ENCODE peak calls at places on chromosomes 4 and X, in seven cellular contexts. Y, Z, J, M, V, U and T are unnamed samples.
A peak's percentile ranks its signal among the peaks of the same experiment; 100 is the strongest.

GRCh38 chrX:36534900-36535299 is 473.3 kb upstream of the FAM47C start:
- DNase-seq in Y (no peak), Z (no peak), J (no peak), M (peak; percentile 43), V (no peak), U (no peak), T (no peak)

GRCh38 chr4:147571021-147571770 is 46.0 kb upstream of the TMEM184C start:
- DNase-seq in Y (peak; percentile 44), Z (peak; percentile 57), J (no peak), M (no peak), V (no peak), U (no peak), T (no peak)

GRCh38 chrX:45479196-45479834 is 278.6 kb upstream of the DIPK2B start:
- DNase-seq in Y (peak; percentile 93), Z (peak; percentile 86), J (no peak), M (no peak), V (no peak), U (peak; percentile 51), T (no peak)

GRCh38 chr4:58265734-58266133 is 1155.5 kb upstream of the IGFBP7 start:
- DNase-seq in Y (no peak), Z (no peak), J (no peak), M (no peak), V (no peak), U (no peak), T (no peak)

GRCh38 chrX:42694260-42694815 is 83.6 kb downstream of the PPP1R2C start:
- DNase-seq in Y (no peak), Z (no peak), J (no peak), M (no peak), V (no peak), U (no peak), T (no peak)

GRCh38 chr4:51895816-51896408 is 53.0 kb downstream of the DCUN1D4 start:
- DNase-seq in Y (peak; percentile 67), Z (peak; percentile 85), J (no peak), M (peak; percentile 77), V (peak; percentile 90), U (peak; percentile 67), T (peak; percentile 63)

GRCh38 chr4:108834787-108835384 is 72.0 kb upstream of the ETNPPL start:
- DNase-seq in Y (peak; percentile 74), Z (peak; percentile 62), J (no peak), M (no peak), V (peak; percentile 40), U (peak; percentile 59), T (peak; percentile 50)

GRCh38 chr4:123444298-123444731 is 47.7 kb downstream of the SPRY1 start:
- DNase-seq in Y (peak; percentile 56), Z (peak; percentile 78), J (peak; percentile 43), M (peak; percentile 65), V (peak; percentile 94), U (no peak), T (peak; percentile 89)

GRCh38 chrX:19535481-19535880 is 20.2 kb upstream of the MAP3K15 start:
- DNase-seq in Y (peak; percentile 24), Z (peak; percentile 30), J (no peak), M (no peak), V (peak; percentile 27), U (peak; percentile 25), T (no peak)

GRCh38 chrX:110208092-110208491 is 109.8 kb downstream of the AMMECR1 start:
- DNase-seq in Y (no peak), Z (no peak), J (no peak), M (no peak), V (no peak), U (no peak), T (no peak)

GRCh38 chr4:54063737-54064316 is 578 bp downstream of the CHIC2 start:
- DNase-seq in Y (no peak), Z (peak; percentile 54), J (no peak), M (peak; percentile 36), V (peak; percentile 62), U (peak; percentile 48), T (peak; percentile 15)

GRCh38 chrX:119706616-119707015 is 13.6 kb upstream of the SEPTIN6 start:
- DNase-seq in Y (no peak), Z (no peak), J (no peak), M (no peak), V (no peak), U (no peak), T (no peak)

GRCh38 chrX:10769696-10770619 is 149.6 kb upstream of the MID1 start:
- DNase-seq in Y (peak; percentile 61), Z (peak; percentile 9), J (no peak), M (no peak), V (peak; percentile 37), U (no peak), T (peak; percentile 33)

GRCh38 chrX:2572740-2573139 is 72.0 kb upstream of the DHRSX start:
- DNase-seq in Y (no peak), Z (no peak), J (no peak), M (no peak), V (peak; percentile 43), U (peak; percentile 59), T (no peak)

GRCh38 chr4:113101669-113102068 is 52.2 kb downstream of the ANK2 start:
- DNase-seq in Y (peak; percentile 5), Z (peak; percentile 33), J (no peak), M (no peak), V (peak; percentile 47), U (peak; percentile 12), T (no peak)

DNA sequence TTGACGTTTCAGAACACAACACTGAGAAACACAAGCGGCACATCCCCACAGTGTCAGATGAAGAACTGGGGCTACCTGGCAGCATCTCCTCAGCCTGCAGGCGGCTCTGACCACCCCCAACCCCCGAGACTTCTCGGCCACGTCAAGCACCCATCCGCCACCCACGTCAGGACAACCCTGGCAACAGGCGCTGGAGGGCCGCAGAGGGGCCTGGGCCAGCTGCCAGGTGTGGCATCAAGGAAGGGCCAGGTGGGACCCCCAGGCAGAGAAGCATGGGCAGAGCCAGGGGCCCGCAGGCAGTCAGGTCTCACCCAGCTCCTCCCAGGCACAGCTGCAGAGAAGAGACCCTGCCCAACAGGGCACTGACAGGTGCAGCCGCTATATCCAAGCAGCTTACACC is 22.3 kb downstream of the GAK start:
- DNase-seq in Y (no peak), Z (no peak), J (no peak), M (no peak), V (no peak), U (no peak), T (no peak)
- H3K23ac ChIP-seq in Y (no peak overlapping the region), Z (no peak overlapping the region), J (no peak overlapping the region), M (no peak overlapping the region), V (no peak overlapping the region), U (no peak overlapping the region), T (no peak overlapping the region)

GRCh38 chr4:121176082-121176706 is 12.1 kb upstream of the TNIP3 start:
- DNase-seq in Y (no peak), Z (no peak), J (no peak), M (no peak), V (no peak), U (no peak), T (no peak)

GRCh38 chr4:121181493-121181892 is 17.4 kb upstream of the TNIP3 start:
- DNase-seq in Y (no peak), Z (no peak), J (no peak), M (no peak), V (no peak), U (no peak), T (no peak)

GRCh38 chr4:121182296-121182695 is 18.2 kb upstream of the TNIP3 start:
- DNase-seq in Y (peak; percentile 33), Z (peak; percentile 36), J (no peak), M (no peak), V (no peak), U (no peak), T (no peak)

GRCh38 chr4:121180558-121180957 is 16.4 kb upstream of the TNIP3 start:
- DNase-seq in Y (no peak), Z (no peak), J (no peak), M (no peak), V (no peak), U (no peak), T (no peak)

DNA sequence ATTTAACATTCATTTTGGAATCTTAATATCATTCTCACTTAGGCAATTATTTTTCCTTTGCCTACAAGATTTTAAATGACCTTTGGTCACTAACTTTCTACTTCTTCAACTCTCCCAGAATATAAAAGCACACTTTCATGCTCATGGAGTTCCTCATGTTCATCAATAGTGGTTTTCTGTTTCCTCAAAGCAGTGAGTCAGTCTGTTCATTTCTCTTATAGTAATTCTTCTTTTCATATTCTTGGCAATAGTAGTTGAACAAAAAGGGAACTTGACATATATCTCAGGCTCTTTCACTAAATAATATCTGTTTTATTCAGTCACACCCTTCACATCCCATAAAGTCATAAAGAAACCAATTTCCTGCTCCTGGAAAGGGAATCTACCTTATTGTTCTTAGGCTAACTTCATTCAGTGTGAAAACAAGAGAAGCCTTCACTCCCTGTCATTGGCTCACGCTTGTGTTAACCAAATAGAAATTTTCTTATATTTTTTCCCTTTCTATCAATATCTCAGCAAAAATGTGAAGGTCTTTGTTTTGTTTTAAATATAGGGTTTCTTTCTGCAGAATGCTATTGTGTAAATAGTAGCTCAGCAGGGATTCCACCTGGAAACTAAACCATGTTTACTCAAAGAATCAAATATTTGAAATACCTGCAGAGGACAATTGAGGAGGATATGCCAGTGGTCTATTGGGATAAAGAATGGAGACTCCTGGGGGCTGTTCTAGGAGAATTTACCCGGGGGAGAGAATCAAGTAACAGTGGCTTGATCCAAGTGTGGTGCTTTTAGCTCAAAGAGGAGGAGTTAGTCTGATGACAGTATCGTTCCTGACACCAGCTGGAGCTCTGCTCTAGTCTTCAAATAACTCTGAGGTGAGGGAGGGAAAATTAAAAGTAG is 13.4 kb upstream of the TNIP3 start:
- DNase-seq in Y (no peak), Z (no peak), J (no peak), M (no peak), V (peak; percentile 79), U (no peak), T (no peak)
- H3K79me1 ChIP-seq in Y (no peaks in the 10 kb centered on the region), Z (no peaks in the 10 kb centered on the region), J (no peaks in the 10 kb centered on the region), M (no peaks in the 10 kb centered on the region), V (no peaks in the 10 kb centered on the region), U (no peaks in the 10 kb centered on the region), T (no peaks in the 10 kb centered on the region)

DNA sequence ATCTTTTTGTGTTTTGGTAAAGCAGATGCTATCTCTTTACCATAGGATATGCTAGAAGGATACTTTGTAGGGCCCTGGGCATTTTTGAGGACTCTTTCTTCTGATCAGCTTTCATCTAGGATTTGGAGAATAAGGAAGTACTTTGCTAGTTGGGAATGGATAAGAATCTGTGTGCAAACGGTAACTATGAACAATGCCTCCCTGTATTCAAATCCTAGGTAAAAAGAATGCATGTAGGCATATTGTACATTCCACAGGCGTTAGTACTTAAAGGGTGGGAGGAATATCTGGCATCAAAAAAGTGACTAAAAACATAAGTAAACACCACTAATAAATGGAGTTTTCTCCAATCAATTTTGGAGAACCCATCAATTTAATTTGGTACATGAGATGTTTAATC is 59.7 kb downstream of the SH3BGRL start:
- DNase-seq in Y (peak; percentile 49), Z (no peak), J (no peak), M (no peak), V (no peak), U (peak; percentile 29), T (no peak)
- H3K23ac ChIP-seq in Y (no peak overlapping the region), Z (no peak overlapping the region), J (no peak overlapping the region), M (no peak overlapping the region), V (no peak overlapping the region), U (no peak overlapping the region), T (no peak overlapping the region)

GRCh38 chrX:6448003-6448402 is 86.9 kb downstream of the VCX3A start:
- DNase-seq in Y (no peak), Z (no peak), J (no peak), M (no peak), V (no peak), U (no peak), T (no peak)
- H3K79me1 ChIP-seq in Y (no peaks in the 10 kb centered on the region), Z (no peaks in the 10 kb centered on the region), J (no peaks in the 10 kb centered on the region), M (no peaks in the 10 kb centered on the region), V (no peaks in the 10 kb centered on the region), U (no peaks in the 10 kb centered on the region), T (no peaks in the 10 kb centered on the region)